ENCODE peak calls at places on chromosomes 3 and 15, in ten cellular contexts. J, U, B, K, X, G, L, Z, F and S are unnamed samples. For H3K4me1, the result is how much of the 10 kb centered on the place peaks cover.

GRCh38 chr3:97967966-97968365 is 4.3 kb downstream of the RIOX2 start:
- DNase-seq in L (no peak), K (no peak), X (no peak), Z (no peak), G (no peak), F (no peak), J (no peak), B (no peak), U (no peak), S (no peak)

GRCh38 chr15:74343797-74344127 is 23.7 kb downstream of the CYP11A1 start:
- DNase-seq in X (no peak), J (no peak), U (no peak), B (no peak), L (no peak), Z (no peak), G (no peak), F (no peak), K (no peak), S (no peak)

GRCh38 chr15:78408961-78409360 is 29.1 kb upstream of the IREB2 start:
- DNase-seq in X (no peak), G (no peak), U (no peak), F (no peak), B (no peak), Z (no peak), J (no peak), L (no peak), K (no peak), S (no peak)

GRCh38 chr15:82543155-82543554 is 2.9 kb upstream of the RPS17 start:
- DNase-seq in X (no peak), L (peak), J (no peak), F (no peak), U (no peak), G (no peak), K (no peak), Z (no peak), B (no peak), S (no peak)

GRCh38 chr3:5431811-5432378 is 244.4 kb downstream of the EDEM1 start:
- DNase-seq in X (no peak), G (no peak), B (no peak), F (peak), L (no peak), U (no peak), K (no peak), J (no peak), Z (no peak), S (no peak)

GRCh38 chr15:26126070-26126469 is 262.9 kb upstream of the ATP10A start:
- DNase-seq in Z (no peak), J (no peak), X (no peak), G (no peak), B (no peak), L (no peak), U (no peak), F (no peak), K (no peak), S (no peak)

GRCh38 chr3:47512416-47513124 is 942 bp downstream of the ELP6 start:
- DNase-seq in L (peak), G (peak), F (peak), U (no peak), Z (peak), J (peak), B (no peak), K (peak), X (peak), S (no peak)

GRCh38 chr3:158743664-158744566 is 11.7 kb upstream of the RARRES1 start:
- DNase-seq in B (no peak), K (peak), J (no peak), X (no peak), L (no peak), Z (peak), F (peak), G (no peak), U (no peak), S (no peak)

GRCh38 chr3:49511631-49512030 is 41.6 kb downstream of the DAG1 start:
- DNase-seq in U (no peak), J (no peak), B (no peak), Z (no peak), X (no peak), F (no peak), K (no peak), G (no peak), L (no peak), S (no peak)

GRCh38 chr3:183626877-183627594 is 8.4 kb upstream of the KLHL24 start:
- DNase-seq in Z (no peak), U (no peak), G (no peak), L (no peak), K (no peak), B (peak), F (no peak), X (peak), J (peak), S (no peak)

GRCh38 chr15:53074221-53074620 is 284.1 kb upstream of the ONECUT1 start:
- DNase-seq in U (no peak), G (no peak), B (no peak), L (no peak), X (no peak), K (no peak), F (no peak), J (no peak), Z (no peak), S (no peak)

GRCh38 chr15:38076806-38077205 is 142.4 kb downstream of the TMCO5A start:
- DNase-seq in J (no peak), X (peak), L (no peak), U (no peak), B (peak), F (no peak), Z (no peak), K (no peak), G (peak), S (no peak)
- H3K4me1 ChIP-seq in J (under half), X (under half), L (under half), U (under half), B (under half), F (under half), Z (under half), K (under half), G (under half), S (under half)

GRCh38 chr15:63050737-63051700 is 8.5 kb downstream of the TPM1 start:
- DNase-seq in K (peak), F (peak), G (no peak), J (no peak), X (no peak), Z (no peak), U (no peak), B (no peak), L (peak), S (no peak)

GRCh38 chr15:63051701-63052066 is 9.1 kb downstream of the TPM1 start:
- DNase-seq in U (no peak), Z (no peak), G (no peak), X (no peak), B (no peak), L (no peak), J (no peak), K (no peak), F (no peak), S (no peak)

GRCh38 chr15:63052961-63053698 is 10.6 kb downstream of the TPM1 start:
- DNase-seq in G (no peak), Z (no peak), U (peak), J (peak), X (peak), L (peak), K (peak), B (peak), F (no peak), S (no peak)

GRCh38 chr15:63054281-63054683 is 11.7 kb downstream of the TPM1 start:
- DNase-seq in Z (no peak), J (no peak), K (no peak), X (no peak), F (no peak), B (no peak), L (no peak), U (no peak), G (no peak), S (no peak)

GRCh38 chr15:63052128-63052826 is 9.7 kb downstream of the TPM1 start:
- DNase-seq in X (no peak), Z (no peak), L (no peak), F (no peak), J (no peak), K (no peak), G (no peak), U (no peak), B (no peak), S (no peak)
- H3K4me1 ChIP-seq in X (half or more), Z (under half), L (under half), F (under half), J (half or more), K (half or more), G (half or more), U (half or more), B (half or more), S (under half)

GRCh38 chr3:101037613-101038012 is 44.4 kb upstream of the ABI3BP start:
- DNase-seq in B (no peak), Z (no peak), J (no peak), K (no peak), X (no peak), U (no peak), G (no peak), F (no peak), L (no peak), S (no peak)

GRCh38 chr3:101038880-101039279 is 45.7 kb upstream of the ABI3BP start:
- DNase-seq in J (no peak), G (no peak), F (peak), B (no peak), L (no peak), U (no peak), K (no peak), Z (no peak), X (no peak), S (no peak)

GRCh38 chr3:101038393-101038792 is 45.2 kb upstream of the ABI3BP start:
- DNase-seq in F (no peak), Z (peak), U (no peak), J (no peak), L (peak), X (no peak), G (no peak), K (no peak), B (no peak), S (no peak)

GRCh38 chr3:101036213-101036618 is 43.0 kb upstream of the ABI3BP start:
- DNase-seq in G (no peak), U (no peak), K (no peak), B (peak), Z (peak), F (peak), X (peak), J (no peak), L (peak), S (peak)

GRCh38 chr3:101036676-101037075 is 43.5 kb upstream of the ABI3BP start:
- DNase-seq in B (no peak), K (no peak), U (no peak), X (no peak), G (no peak), L (no peak), F (no peak), J (no peak), Z (peak), S (no peak)
- H3K4me1 ChIP-seq in B (under half), K (under half), U (under half), X (under half), G (under half), L (under half), F (under half), J (under half), Z (under half), S (under half)

GRCh38 chr3:143004823-143005222 is 3.5 kb downstream of the U2SURP start:
- DNase-seq in U (no peak), K (no peak), X (no peak), B (no peak), G (no peak), Z (no peak), L (no peak), J (no peak), F (no peak), S (no peak)

GRCh38 chr3:143002083-143002712 is 828 bp downstream of the U2SURP start:
- DNase-seq in X (no peak), F (peak), K (no peak), L (peak), Z (peak), B (no peak), J (no peak), G (no peak), U (no peak), S (no peak)

GRCh38 chr3:143001034-143001368 is 369 bp upstream of the U2SURP start:
- DNase-seq in J (peak), G (peak), U (no peak), L (no peak), Z (no peak), B (peak), K (no peak), X (peak), F (no peak), S (peak)

GRCh38 chr3:143001369-143002082 is at the start of gene U2SURP:
- DNase-seq in K (peak), G (peak), J (peak), X (peak), Z (peak), B (peak), U (peak), F (peak), L (peak), S (peak)

DNA sequence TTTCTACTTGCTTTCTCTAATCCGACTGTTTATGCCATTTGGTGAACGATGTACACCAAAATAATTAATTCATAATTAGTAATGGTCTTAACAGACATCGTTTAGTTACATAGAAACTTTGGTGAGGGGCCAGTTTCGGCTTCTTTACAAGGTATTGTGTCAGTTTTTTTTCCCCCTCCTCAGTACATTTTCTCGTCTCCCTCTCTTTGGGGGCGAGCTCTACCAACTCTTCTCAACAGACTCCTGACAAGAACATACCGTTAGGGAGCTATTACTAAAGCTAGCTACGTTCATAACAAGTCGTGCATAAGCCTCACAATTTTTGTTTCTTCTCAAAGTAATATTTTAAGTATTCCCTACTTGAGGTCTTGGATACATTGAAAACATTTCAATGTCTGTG is 1.4 kb downstream of the U2SURP start:
- DNase-seq in G (no peak), L (no peak), K (no peak), U (no peak), F (no peak), Z (no peak), J (no peak), B (no peak), X (no peak), S (no peak)
- H3K4me1 ChIP-seq in G (under half), L (under half), K (under half), U (half or more), F (under half), Z (under half), J (under half), B (under half), X (half or more), S (under half)

GRCh38 chr15:101120961-101121360 is 130.9 kb downstream of the CHSY1 start:
- DNase-seq in X (no peak), B (no peak), L (no peak), J (no peak), U (no peak), G (no peak), F (no peak), Z (no peak), K (no peak), S (peak)
- H3K4me1 ChIP-seq in X (under half), B (under half), L (under half), J (under half), U (under half), G (under half), F (under half), Z (under half), K (under half), S (under half)